ENCODE peak calls at places on chromosomes 3 and 15, in five cellular contexts. K, S, X, Y and D are unnamed samples.

GRCh38 chr3:178439504-178439903 is 96.7 kb upstream of the KCNMB2 start:
- DNase-seq in Y (peak), K (peak), X (no peak), S (no peak), D (no peak)

GRCh38 chr15:39188930-39189329 is 391.9 kb upstream of the THBS1 start:
- DNase-seq in X (no peak), S (no peak), K (peak), Y (peak), D (no peak)

GRCh38 chr3:29275309-29275708 is 5.6 kb upstream of the RBMS3 start:
- DNase-seq in X (no peak), Y (peak), K (peak), S (no peak), D (no peak)

GRCh38 chr15:89138999-89139612 is 50.9 kb downstream of the ABHD2 start:
- DNase-seq in K (peak), S (no peak), Y (no peak), X (no peak), D (no peak)

GRCh38 chr3:192835818-192836468 is 81.7 kb downstream of the MB21D2 start:
- DNase-seq in X (no peak), K (peak), Y (peak), S (peak), D (no peak)

GRCh38 chr3:86973440-86973839 is 17.5 kb downstream of the VGLL3 start:
- DNase-seq in X (no peak), Y (peak), K (peak), S (no peak), D (no peak)

GRCh38 chr3:74593152-74593551 is 21.3 kb downstream of the CNTN3 start:
- DNase-seq in Y (no peak), X (no peak), K (no peak), S (no peak), D (no peak)

GRCh38 chr3:1010228-1010627 is 82.6 kb upstream of the CNTN6 start:
- DNase-seq in X (no peak), K (no peak), Y (no peak), S (no peak), D (no peak)

GRCh38 chr15:39472661-39473657 is 107.9 kb upstream of the THBS1 start:
- DNase-seq in X (no peak), S (peak), K (peak), Y (peak), D (no peak)

GRCh38 chr3:67292356-67293225 is 294.5 kb downstream of the KBTBD8 start:
- DNase-seq in K (no peak), X (no peak), S (no peak), Y (no peak), D (no peak)

GRCh38 chr15:73630796-73631471 is 2.3 kb downstream of the NPTN start:
- DNase-seq in K (no peak), S (no peak), X (no peak), Y (no peak), D (peak)